ENCODE peak calls at places on chromosomes 3 and 15, in five cellular contexts. P is A549, Z is HepG2, E is K562, K is GM12878. N is an unnamed sample.

GRCh38 chr15:63218114-63218808 is 28.9 kb downstream of the RAB8B start:
- DNase-seq in P (peak), E (no peak), Z (peak), K (no peak), N (no peak)

GRCh38 chr15:57697588-57697987 is 8.9 kb upstream of the POLR2M start:
- DNase-seq in P (no peak), Z (no peak), K (no peak), E (no peak), N (no peak)

GRCh38 chr3:73216310-73216709 is 154.9 kb downstream of the EBLN2 start:
- DNase-seq in E (no peak), P (no peak), K (no peak), Z (no peak), N (no peak)

GRCh38 chr15:25890532-25890931 is 27.4 kb upstream of the ATP10A start:
- DNase-seq in E (no peak), K (no peak), P (no peak), Z (no peak), N (no peak)

GRCh38 chr3:154864947-154865346 is 215.2 kb upstream of the MME start:
- DNase-seq in P (no peak), E (no peak), K (no peak), Z (no peak), N (no peak)

GRCh38 chr3:5005367-5005766 is 26.1 kb downstream of the BHLHE40 start:
- DNase-seq in P (no peak), K (no peak), E (no peak), Z (peak), N (no peak)

GRCh38 chr3:107966261-107966660 is 124.6 kb downstream of the CD47 start:
- DNase-seq in P (no peak), Z (no peak), E (no peak), K (no peak), N (no peak)

GRCh38 chr3:148459931-148460513 is 237.7 kb upstream of the AGTR1 start:
- DNase-seq in P (peak), K (no peak), Z (no peak), E (no peak), N (no peak)

GRCh38 chr3:4061201-4061600 is 242.0 kb upstream of the SETMAR start:
- DNase-seq in K (no peak), P (no peak), Z (no peak), E (no peak), N (no peak)

GRCh38 chr15:101504866-101505609 is 15.5 kb upstream of the PCSK6 start:
- DNase-seq in K (no peak), Z (no peak), P (no peak), E (no peak), N (no peak)

GRCh38 chr3:53254810-53255359 is 937 bp downstream of the TKT start:
- DNase-seq in P (no peak), Z (no peak), E (peak), K (peak), N (peak)

GRCh38 chr3:53153267-53153823 is 7.7 kb upstream of the PRKCD start:
- DNase-seq in K (no peak), E (no peak), P (no peak), Z (no peak), N (no peak)

GRCh38 chr3:126551066-126551838 is 7.5 kb downstream of the C3orf22 start:
- DNase-seq in K (no peak), Z (no peak), P (no peak), E (no peak), N (no peak)

GRCh38 chr3:43584043-43584826 is 37.6 kb downstream of the ANO10 start:
- DNase-seq in K (no peak), P (no peak), E (peak), Z (no peak), N (peak)

GRCh38 chr3:38782148-38782547 is 33.9 kb downstream of the SCN10A start:
- DNase-seq in E (no peak), K (no peak), P (no peak), Z (peak), N (no peak)

GRCh38 chr3:151299006-151299405 is 17.6 kb downstream of the GPR87 start:
- DNase-seq in K (no peak), P (no peak), E (no peak), Z (no peak), N (no peak)

GRCh38 chr15:85543741-85544155 is 163.3 kb downstream of the AKAP13 start:
- DNase-seq in P (no peak), Z (no peak), K (no peak), E (no peak), N (peak)

GRCh38 chr3:127409421-127410136 is 121.7 kb upstream of the PRR20G start:
- DNase-seq in Z (no peak), E (no peak), K (no peak), P (no peak), N (no peak)

GRCh38 chr3:190862209-190863118 is at the start of gene GMNC:
- DNase-seq in Z (peak), K (no peak), E (no peak), P (peak), N (peak)

GRCh38 chr3:27606537-27606936 is 115.6 kb downstream of the EOMES start:
- DNase-seq in P (peak), K (no peak), Z (no peak), E (no peak), N (no peak)

GRCh38 chr3:151576524-151576923 is 115.7 kb upstream of the IGSF10 start:
- DNase-seq in K (no peak), E (no peak), Z (no peak), P (no peak), N (no peak)

GRCh38 chr15:77975332-77976119 is 102.0 kb downstream of the TBC1D2B start:
- DNase-seq in Z (no peak), P (no peak), K (no peak), E (no peak), N (no peak)

GRCh38 chr3:78887608-78888011 is 880.2 kb downstream of the ROBO1 start:
- DNase-seq in Z (no peak), E (no peak), K (peak), P (no peak), N (no peak)

GRCh38 chr15:96947830-96948229 is 617.3 kb downstream of the NR2F2 start:
- DNase-seq in K (no peak), Z (no peak), E (no peak), P (no peak), N (peak)

GRCh38 chr3:45414823-45415222 is 26.4 kb downstream of the LARS2 start:
- DNase-seq in E (no peak), K (peak), Z (no peak), P (no peak), N (no peak)

GRCh38 chr3:175535351-175535750 is 676.2 kb downstream of the NAALADL2 start:
- DNase-seq in Z (no peak), K (no peak), P (no peak), E (no peak), N (no peak)

GRCh38 chr3:8490079-8490552 is 11.5 kb upstream of the LMCD1 start:
- DNase-seq in Z (peak), P (peak), E (no peak), K (no peak), N (no peak)

GRCh38 chr3:54760226-54760625 is 167.6 kb downstream of the LRTM1 start:
- DNase-seq in E (no peak), K (no peak), Z (no peak), P (no peak), N (no peak)

GRCh38 chr3:62888180-62888579 is 13.0 kb upstream of the CADPS start:
- DNase-seq in K (no peak), P (no peak), E (no peak), Z (no peak), N (no peak)

GRCh38 chr3:105783631-105784030 is 85.2 kb downstream of the CBLB start:
- DNase-seq in K (no peak), P (no peak), Z (no peak), E (no peak), N (no peak)

GRCh38 chr15:38560456-38560926 is 4.1 kb downstream of the RASGRP1 start:
- DNase-seq in K (no peak), P (no peak), Z (no peak), E (no peak), N (no peak)

GRCh38 chr3:134854285-134854684 is 59.2 kb downstream of the EPHB1 start:
- DNase-seq in K (no peak), Z (no peak), E (no peak), P (no peak), N (no peak)

GRCh38 chr15:50149090-50149489 is 30.1 kb upstream of the ATP8B4 start:
- DNase-seq in Z (no peak), E (no peak), K (no peak), P (no peak), N (no peak)

GRCh38 chr15:67110958-67111864 is 45.8 kb downstream of the SMAD3 start:
- DNase-seq in K (no peak), P (no peak), Z (no peak), E (no peak), N (no peak)

GRCh38 chr15:82680200-82681102 is 29.2 kb downstream of the AP3B2 start:
- DNase-seq in K (no peak), E (peak), Z (no peak), P (peak), N (no peak)

GRCh38 chr3:132669256-132669777 is 9.2 kb downstream of the UBA5 start:
- DNase-seq in P (no peak), K (no peak), E (no peak), Z (no peak), N (peak)

GRCh38 chr15:86615411-86615810 is 535.7 kb downstream of the AGBL1 start:
- DNase-seq in Z (no peak), P (no peak), K (no peak), E (no peak), N (no peak)

GRCh38 chr3:46942481-46943236 is 33.9 kb downstream of the CCDC12 start:
- DNase-seq in P (no peak), Z (no peak), K (no peak), E (no peak), N (no peak)
- H3K27ac ChIP-seq in P (peak), Z (peak), K (peak), E (no peak), N (peak)

GRCh38 chr3:50410593-50411139 is 51.3 kb upstream of the TMEM115 start:
- DNase-seq in Z (no peak), K (no peak), E (no peak), P (no peak), N (no peak)

GRCh38 chr3:50412355-50412754 is 53.0 kb upstream of the TMEM115 start:
- DNase-seq in K (no peak), P (no peak), Z (no peak), E (peak), N (no peak)

GRCh38 chr3:50408445-50408953 is 49.2 kb upstream of the TMEM115 start:
- DNase-seq in K (no peak), Z (no peak), E (no peak), P (no peak), N (no peak)

GRCh38 chr3:50410185-50410584 is 50.9 kb upstream of the TMEM115 start:
- DNase-seq in E (no peak), K (no peak), P (no peak), Z (no peak), N (no peak)

DNA sequence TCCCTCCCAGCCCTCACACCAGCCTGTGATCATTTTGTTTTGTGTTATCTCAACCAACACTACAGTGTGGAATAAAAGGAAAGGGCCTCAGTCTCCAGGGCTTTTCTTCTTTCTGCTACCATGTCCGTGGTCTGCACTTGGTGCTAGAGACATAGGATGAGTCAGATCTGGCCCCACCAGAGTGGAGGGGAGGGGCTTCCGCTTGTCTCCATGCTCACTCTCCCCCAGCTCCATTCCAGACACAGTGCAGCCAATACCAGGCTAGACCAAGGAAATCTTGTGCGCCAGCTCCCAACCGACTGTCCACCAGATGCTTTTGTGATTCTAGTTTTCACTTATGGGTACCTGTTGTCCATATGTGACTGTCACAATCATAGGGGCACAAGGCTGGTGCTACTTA is 51.9 kb upstream of the TMEM115 start:
- DNase-seq in P (no peak), K (no peak), Z (no peak), E (peak), N (no peak)
- TF ChIP-seq MYC in P (no peak), K (no peak), Z (no peak), E (no peak), N (no peak)

GRCh38 chr3:47283193-47283537 is 421 bp downstream of the KLHL18 start:
- DNase-seq in P (peak), E (no peak), Z (no peak), K (no peak), N (peak)

GRCh38 chr3:47288966-47289910 is 6.5 kb downstream of the KLHL18 start:
- DNase-seq in E (no peak), K (no peak), Z (no peak), P (no peak), N (no peak)

GRCh38 chr3:47282424-47283192 is at the start of the genes KIF9 and KLHL18:
- DNase-seq in Z (peak), P (peak), K (peak), E (peak), N (peak)

GRCh38 chr3:47280519-47280918 is 2.1 kb downstream of the KIF9 start:
- DNase-seq in E (no peak), P (no peak), Z (no peak), K (no peak), N (no peak)

GRCh38 chr3:47283596-47284364 is 1.0 kb downstream of the KLHL18 start:
- DNase-seq in E (peak), K (no peak), P (no peak), Z (no peak), N (no peak)
- H3K27ac ChIP-seq in E (peak), K (peak), P (peak), Z (peak), N (peak)

GRCh38 chr3:150090877-150091276 is 120.2 kb upstream of the PFN2 start:
- DNase-seq in K (no peak), Z (no peak), P (no peak), E (no peak), N (no peak)
- TF ChIP-seq MYC in K (no peak), Z (no peak), P (no peak), E (no peak), N (no peak)

DNA sequence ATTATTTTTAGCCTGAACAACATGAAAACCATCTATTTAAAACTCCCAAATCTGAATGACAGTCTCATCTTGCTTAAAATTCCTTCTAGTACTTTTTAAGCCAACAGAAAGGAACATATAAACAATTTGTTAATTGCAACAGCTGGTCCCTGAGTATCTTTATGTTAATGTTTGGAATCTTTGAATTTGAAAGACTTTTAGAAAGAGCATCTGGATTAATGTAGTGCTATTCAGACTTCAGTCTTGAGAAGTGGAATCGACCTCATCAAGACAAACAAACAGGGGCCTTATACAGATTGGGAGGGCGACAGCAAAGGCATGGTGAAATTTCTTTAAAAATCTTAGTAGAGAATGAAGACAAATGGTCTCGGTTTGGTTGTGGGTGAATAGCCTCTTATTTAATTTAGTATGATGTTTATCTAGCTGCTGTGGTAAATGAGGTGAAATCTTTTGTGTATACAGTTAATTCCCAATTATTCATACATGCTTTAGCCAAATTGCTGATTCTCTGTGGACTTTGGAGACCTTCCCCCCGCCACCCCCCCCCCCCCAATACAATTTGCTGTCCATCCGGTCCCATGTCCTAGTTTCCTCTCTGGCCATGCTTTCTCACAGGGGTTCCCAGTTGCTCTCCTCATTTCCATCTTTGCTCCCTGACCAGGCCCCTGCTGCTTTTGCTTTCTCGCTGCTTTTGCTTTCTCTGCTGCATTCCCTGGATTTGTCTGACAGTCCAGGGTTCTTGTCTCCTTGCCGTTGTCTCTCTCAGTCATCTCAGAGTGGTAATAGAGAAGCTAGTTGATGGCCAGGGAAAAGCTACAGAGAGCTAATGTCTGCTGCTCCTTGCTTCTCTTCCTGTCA is 135.2 kb downstream of the FNDC3B start:
- DNase-seq in K (no peak), P (no peak), Z (no peak), E (no peak), N (no peak)
- H3K27ac ChIP-seq in K (no peak), P (peak), Z (peak), E (peak), N (peak)

GRCh38 chr15:70362911-70363310 is 265.2 kb upstream of the TLE3 start:
- DNase-seq in E (peak), K (no peak), P (peak), Z (peak), N (peak)
- TF ChIP-seq MYC in E (no peak), K (no peak), P (no peak), Z (no peak), N (no peak)

DNA sequence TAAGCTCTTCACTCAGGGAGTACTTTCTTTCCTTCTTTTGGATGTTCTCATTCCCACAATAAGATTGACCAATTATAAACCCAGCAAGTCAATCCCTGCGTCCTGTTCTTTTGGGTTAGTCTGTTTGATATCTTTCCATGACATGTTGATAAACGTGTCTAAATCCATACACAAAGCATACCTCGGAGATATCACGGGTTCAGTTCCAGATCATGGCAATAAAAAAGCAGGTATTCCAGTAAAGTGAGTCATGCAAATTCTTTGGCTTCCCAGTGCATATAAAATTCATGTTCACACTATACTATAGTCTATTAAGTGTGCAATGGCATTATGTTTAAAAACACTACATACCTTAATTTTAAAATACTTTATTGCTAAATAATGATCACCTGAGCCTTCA is 667.7 kb downstream of the MAGI1 start:
- DNase-seq in K (no peak), E (no peak), Z (no peak), P (no peak), N (no peak)
- H3K27ac ChIP-seq in K (no peak), E (no peak), Z (no peak), P (no peak), N (no peak)

DNA sequence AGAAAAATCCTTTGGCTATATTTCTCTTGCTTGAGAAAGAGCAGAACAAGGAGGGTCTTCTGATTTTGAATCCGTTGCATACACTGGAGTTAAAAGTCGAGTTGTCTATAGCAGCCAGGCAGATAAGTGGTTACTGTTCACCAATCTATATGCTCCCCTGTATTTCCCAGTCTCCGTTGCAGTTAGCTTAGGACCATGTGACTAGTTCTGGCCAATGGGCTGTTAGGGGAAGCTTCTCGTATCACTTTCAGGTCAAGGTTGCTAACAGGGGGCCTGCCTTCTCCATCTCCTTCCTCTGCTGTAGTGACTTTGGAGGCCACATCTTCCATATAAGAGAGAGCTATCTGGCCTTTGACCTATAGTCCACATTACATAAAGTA is 188.5 kb upstream of the KBTBD8 start:
- DNase-seq in Z (peak), E (peak), P (no peak), K (no peak), N (peak)
- TF ChIP-seq MYC in Z (no peak), E (no peak), P (no peak), K (no peak), N (no peak)

DNA sequence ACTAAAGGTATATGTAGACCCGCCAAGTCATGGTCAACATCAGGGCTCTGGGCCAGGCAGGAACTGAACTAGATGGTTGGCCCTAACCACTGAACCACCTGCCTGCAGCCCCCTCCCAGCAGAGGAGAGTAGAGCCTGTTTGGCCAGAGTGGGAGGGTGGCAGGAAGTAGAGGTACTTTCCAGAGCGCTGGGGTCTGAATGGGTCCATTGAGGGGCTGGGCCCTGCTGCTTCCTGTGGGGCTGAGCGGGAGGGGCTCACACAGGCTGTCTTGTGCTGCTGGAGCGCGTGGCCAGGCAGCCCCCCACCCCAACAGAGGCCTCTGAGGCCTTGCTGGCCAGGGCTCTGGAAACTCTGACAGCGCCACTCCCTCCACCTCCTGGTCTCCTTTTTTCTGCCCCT is 17.4 kb downstream of the CSPG4 start:
- DNase-seq in Z (no peak), P (no peak), K (no peak), E (no peak), N (no peak)
- H3K27ac ChIP-seq in Z (no peak), P (no peak), K (peak), E (peak), N (no peak)

N was measured in endothelial cell of umbilical vein.